ENCODE peak calls at places on chromosomes 1 and 21, in ten cellular contexts. K, Q, L, E, G, F, N, Z, P and S are unnamed samples.

GRCh38 chr1:151990856-151991198 is 2.8 kb downstream of the S100A10 start:
- DNase-seq in K (no peak), Q (no peak), L (peak), E (peak), G (no peak), F (no peak), N (no peak), Z (no peak), P (peak), S (no peak)

GRCh38 chr1:151837841-151838490 is 1.7 kb downstream of the C2CD4D start:
- DNase-seq in K (peak), Q (no peak), L (no peak), E (no peak), G (peak), F (no peak), N (peak), Z (peak), P (no peak), S (no peak)

GRCh38 chr1:209549384-209550001 is 34.0 kb upstream of the CAMK1G start:
- DNase-seq in K (no peak), Q (no peak), L (no peak), E (no peak), G (no peak), F (no peak), N (peak), Z (no peak), P (no peak), S (peak)

GRCh38 chr1:233341117-233341516 is 13.6 kb downstream of the MAP3K21 start:
- DNase-seq in K (no peak), Q (no peak), L (no peak), E (no peak), G (no peak), F (no peak), N (no peak), Z (no peak), P (peak), S (no peak)

GRCh38 chr21:23725576-23725975 is 1881.7 kb downstream of the MRPL39 start:
- DNase-seq in K (no peak), Q (no peak), L (no peak), E (no peak), G (no peak), F (no peak), N (peak), Z (no peak), P (no peak), S (no peak)

GRCh38 chr1:26288311-26288941 is 8.5 kb downstream of the SH3BGRL3 start:
- DNase-seq in K (no peak), Q (peak), L (no peak), E (no peak), G (peak), F (no peak), N (no peak), Z (no peak), P (no peak), S (no peak)

GRCh38 chr1:220876511-220877347 is 2.5 kb upstream of the HLX start:
- DNase-seq in K (peak), Q (peak), L (peak), E (no peak), G (no peak), F (no peak), N (peak), Z (no peak), P (no peak), S (no peak)

GRCh38 chr21:43789276-43790052 is at the start of gene RRP1:
- DNase-seq in K (peak), Q (peak), L (peak), E (peak), G (peak), F (peak), N (peak), Z (peak), P (peak), S (peak)

GRCh38 chr1:230622151-230622550 is 20.1 kb upstream of the COG2 start:
- DNase-seq in K (no peak), Q (no peak), L (no peak), E (no peak), G (no peak), F (no peak), N (no peak), Z (no peak), P (no peak), S (no peak)

GRCh38 chr1:172980456-172980855 is 70.3 kb downstream of the TNFSF18 start:
- DNase-seq in K (no peak), Q (no peak), L (no peak), E (peak), G (no peak), F (no peak), N (no peak), Z (no peak), P (no peak), S (no peak)

GRCh38 chr21:21179619-21180336 is 181.6 kb downstream of the NCAM2 start:
- DNase-seq in K (no peak), Q (no peak), L (peak), E (no peak), G (no peak), F (no peak), N (no peak), Z (no peak), P (no peak), S (no peak)

GRCh38 chr1:3321559-3322439 is 132.7 kb upstream of the ARHGEF16 start:
- DNase-seq in K (no peak), Q (no peak), L (no peak), E (no peak), G (no peak), F (no peak), N (no peak), Z (no peak), P (no peak), S (no peak)

GRCh38 chr1:203424285-203424684 is 51.3 kb upstream of the PRELP start:
- DNase-seq in K (no peak), Q (no peak), L (no peak), E (no peak), G (no peak), F (no peak), N (no peak), Z (no peak), P (no peak), S (no peak)

GRCh38 chr1:7230121-7230895 is 445.1 kb downstream of the CAMTA1 start:
- DNase-seq in K (no peak), Q (no peak), L (no peak), E (no peak), G (no peak), F (no peak), N (no peak), Z (no peak), P (no peak), S (no peak)

GRCh38 chr1:2544093-2544874 is 11.9 kb upstream of the TNFRSF14 start:
- DNase-seq in K (no peak), Q (no peak), L (no peak), E (no peak), G (no peak), F (no peak), N (no peak), Z (no peak), P (no peak), S (no peak)

GRCh38 chr21:42301371-42302291 is 13.6 kb downstream of the TFF3 start:
- DNase-seq in K (no peak), Q (no peak), L (peak), E (no peak), G (no peak), F (no peak), N (no peak), Z (no peak), P (no peak), S (no peak)

DNA sequence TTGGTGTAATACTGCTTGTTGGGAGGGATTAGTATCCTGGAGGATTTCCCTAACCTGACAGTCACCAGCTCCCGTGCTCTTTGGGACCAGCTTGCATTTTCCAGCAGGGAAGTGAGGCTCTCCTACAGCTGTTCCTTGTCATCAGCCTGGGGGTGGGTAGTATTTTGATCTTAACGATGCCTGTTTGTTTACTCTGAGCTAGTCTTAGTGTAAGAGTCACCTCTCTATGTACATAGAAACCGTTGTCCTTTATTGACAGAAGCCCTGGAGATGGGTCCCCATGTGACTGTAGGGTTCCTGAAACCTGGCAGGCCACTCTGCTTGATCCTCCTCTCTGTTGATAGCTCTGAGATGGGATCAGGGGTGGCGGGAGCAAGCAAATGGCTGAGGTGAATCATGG is 58.0 kb downstream of the ACP6 start:
- DNase-seq in K (no peak), Q (no peak), L (no peak), E (peak), G (no peak), F (no peak), N (no peak), Z (no peak), P (no peak), S (no peak)
- H3K27ac ChIP-seq in K (peak), Q (no peak), L (no peak), E (peak), G (no peak), F (no peak), N (no peak), Z (no peak), P (no peak), S (no peak)

GRCh38 chr1:177794316-177794991 is 175.4 kb downstream of the SEC16B start:
- DNase-seq in K (no peak), Q (no peak), L (no peak), E (no peak), G (no peak), F (no peak), N (peak), Z (no peak), P (no peak), S (no peak)
- H3K4me3 ChIP-seq in K (no peak), Q (no peak), L (no peak), E (no peak), G (no peak), F (no peak), N (no peak), Z (no peak), P (no peak), S (no peak)

GRCh38 chr21:39633043-39633442 is 20.3 kb downstream of the B3GALT5 start:
- DNase-seq in K (no peak), Q (no peak), L (no peak), E (no peak), G (no peak), F (no peak), N (no peak), Z (no peak), P (no peak), S (peak)
- H3K27ac ChIP-seq in K (no peak), Q (no peak), L (no peak), E (no peak), G (no peak), F (no peak), N (no peak), Z (no peak), P (no peak), S (no peak)

DNA sequence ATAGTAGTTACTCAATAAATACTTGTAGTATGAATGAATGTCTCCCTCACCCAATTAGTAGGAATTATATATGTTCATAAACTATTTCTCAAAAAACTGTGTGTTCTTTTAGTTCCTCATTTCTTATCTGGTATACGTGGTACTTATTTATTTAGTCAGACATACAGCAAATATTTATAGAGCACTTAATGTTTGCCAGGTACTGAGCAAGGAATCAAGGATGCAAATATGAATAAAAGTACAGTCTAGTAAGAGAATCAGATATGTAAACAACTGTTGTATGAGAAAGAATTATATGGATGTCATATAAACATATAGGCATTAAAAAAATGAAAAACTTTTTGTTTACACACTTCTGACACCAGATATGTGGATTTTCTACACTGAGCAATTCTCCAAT is 58.5 kb downstream of the ATF6 start:
- DNase-seq in K (no peak), Q (no peak), L (no peak), E (no peak), G (no peak), F (no peak), N (no peak), Z (no peak), P (no peak), S (no peak)
- H3K4me3 ChIP-seq in K (no peak), Q (no peak), L (no peak), E (no peak), G (no peak), F (no peak), N (no peak), Z (no peak), P (no peak), S (no peak)

GRCh38 chr21:34846214-34846575 is 177.4 kb downstream of the CLIC6 start:
- DNase-seq in K (no peak), Q (no peak), L (no peak), E (no peak), G (no peak), F (no peak), N (no peak), Z (no peak), P (no peak), S (no peak)

GRCh38 chr21:34844924-34845238 is 176.1 kb downstream of the CLIC6 start:
- DNase-seq in K (no peak), Q (no peak), L (no peak), E (no peak), G (no peak), F (no peak), N (no peak), Z (no peak), P (no peak), S (no peak)

GRCh38 chr21:34843562-34843961 is 174.8 kb downstream of the CLIC6 start:
- DNase-seq in K (peak), Q (no peak), L (no peak), E (no peak), G (no peak), F (no peak), N (no peak), Z (no peak), P (no peak), S (no peak)

GRCh38 chr21:34845521-34846213 is 176.9 kb downstream of the CLIC6 start:
- DNase-seq in K (no peak), Q (no peak), L (no peak), E (no peak), G (peak), F (no peak), N (no peak), Z (peak), P (no peak), S (no peak)

DNA sequence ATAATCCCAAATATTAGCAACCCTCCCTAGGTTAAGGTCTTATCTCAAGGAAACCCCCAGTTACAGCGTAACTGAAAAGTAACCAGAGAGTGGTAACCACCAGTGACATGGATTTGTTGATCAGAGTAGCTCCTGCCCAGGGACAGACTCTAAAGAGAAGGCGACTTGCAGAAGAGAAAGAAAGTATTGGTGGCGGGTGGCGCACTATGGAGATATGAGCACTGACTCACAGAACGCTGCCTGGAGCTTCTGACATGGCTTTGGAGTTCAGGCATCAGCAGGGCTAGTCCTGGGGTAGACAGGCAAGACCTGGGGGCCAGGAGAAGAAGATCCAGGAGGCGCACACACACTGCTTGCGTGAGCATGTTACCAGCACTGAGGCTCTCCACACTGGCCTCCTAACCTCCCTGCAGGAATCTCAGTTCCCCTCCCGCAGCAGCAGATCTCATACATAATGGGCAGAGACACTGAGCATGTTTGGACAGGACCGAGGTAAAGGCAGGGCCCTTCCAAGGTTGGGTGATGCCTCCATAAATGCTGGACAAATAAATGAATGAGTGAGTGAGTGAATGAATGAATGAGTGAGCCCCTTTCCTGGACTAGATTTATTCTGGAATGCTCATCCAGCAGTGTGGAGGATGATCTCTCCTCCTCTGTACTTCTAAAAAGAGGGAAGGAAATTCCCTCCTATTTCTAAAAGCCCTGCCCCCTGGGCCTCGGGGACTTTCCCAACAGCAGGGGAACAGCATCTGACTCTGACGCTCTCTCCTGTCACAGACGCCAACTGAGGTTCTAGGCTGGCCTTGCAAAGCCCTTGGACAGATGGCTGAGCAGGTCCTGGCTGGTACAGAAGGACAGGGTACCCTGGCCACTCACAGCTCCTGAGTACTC is 175.5 kb downstream of the CLIC6 start:
- DNase-seq in K (peak), Q (no peak), L (peak), E (no peak), G (no peak), F (peak), N (no peak), Z (no peak), P (peak), S (no peak)
- H3K27ac ChIP-seq in K (peak), Q (no peak), L (peak), E (no peak), G (no peak), F (no peak), N (no peak), Z (no peak), P (no peak), S (peak)

DNA sequence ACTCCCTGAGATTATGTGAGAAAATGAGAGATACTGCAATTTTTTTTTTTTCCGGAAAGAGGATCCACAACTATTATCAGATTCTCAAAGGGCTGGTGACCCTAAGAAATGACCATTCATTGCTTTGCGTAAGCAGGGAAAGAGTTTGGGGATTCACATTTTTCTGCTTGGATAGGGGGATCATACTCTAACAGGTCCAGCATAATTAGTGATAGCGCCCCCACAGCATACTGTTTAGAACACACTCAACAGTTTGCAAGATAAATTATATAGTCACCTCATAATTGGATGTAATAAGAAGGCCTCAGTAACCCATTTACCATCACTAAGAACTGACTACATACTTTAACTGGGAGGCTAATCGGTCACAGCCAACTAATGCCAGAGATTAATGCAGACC is 1.9 kb downstream of the CCT3 start:
- DNase-seq in K (no peak), Q (peak), L (no peak), E (no peak), G (no peak), F (no peak), N (peak), Z (no peak), P (no peak), S (no peak)
- H3K4me3 ChIP-seq in K (peak), Q (peak), L (peak), E (peak), G (peak), F (peak), N (peak), Z (no peak), P (no peak), S (peak)

GRCh38 chr1:67688526-67689219 is 3.7 kb downstream of the GADD45A start:
- DNase-seq in K (no peak), Q (no peak), L (no peak), E (no peak), G (no peak), F (no peak), N (no peak), Z (no peak), P (no peak), S (no peak)
- H3K27ac ChIP-seq in K (peak), Q (peak), L (no peak), E (peak), G (no peak), F (peak), N (no peak), Z (peak), P (no peak), S (peak)

GRCh38 chr1:36764796-36765195 is 269.5 kb downstream of the GRIK3 start:
- DNase-seq in K (no peak), Q (no peak), L (no peak), E (no peak), G (no peak), F (no peak), N (no peak), Z (no peak), P (no peak), S (no peak)

GRCh38 chr1:36766481-36766880 is 267.8 kb downstream of the GRIK3 start:
- DNase-seq in K (no peak), Q (no peak), L (no peak), E (no peak), G (no peak), F (no peak), N (no peak), Z (no peak), P (no peak), S (no peak)

GRCh38 chr1:36768486-36769178 is 265.7 kb downstream of the GRIK3 start:
- DNase-seq in K (no peak), Q (no peak), L (no peak), E (no peak), G (no peak), F (no peak), N (no peak), Z (no peak), P (no peak), S (no peak)

GRCh38 chr1:36763771-36764170 is 270.5 kb downstream of the GRIK3 start:
- DNase-seq in K (no peak), Q (no peak), L (no peak), E (no peak), G (no peak), F (no peak), N (no peak), Z (no peak), P (no peak), S (no peak)

DNA sequence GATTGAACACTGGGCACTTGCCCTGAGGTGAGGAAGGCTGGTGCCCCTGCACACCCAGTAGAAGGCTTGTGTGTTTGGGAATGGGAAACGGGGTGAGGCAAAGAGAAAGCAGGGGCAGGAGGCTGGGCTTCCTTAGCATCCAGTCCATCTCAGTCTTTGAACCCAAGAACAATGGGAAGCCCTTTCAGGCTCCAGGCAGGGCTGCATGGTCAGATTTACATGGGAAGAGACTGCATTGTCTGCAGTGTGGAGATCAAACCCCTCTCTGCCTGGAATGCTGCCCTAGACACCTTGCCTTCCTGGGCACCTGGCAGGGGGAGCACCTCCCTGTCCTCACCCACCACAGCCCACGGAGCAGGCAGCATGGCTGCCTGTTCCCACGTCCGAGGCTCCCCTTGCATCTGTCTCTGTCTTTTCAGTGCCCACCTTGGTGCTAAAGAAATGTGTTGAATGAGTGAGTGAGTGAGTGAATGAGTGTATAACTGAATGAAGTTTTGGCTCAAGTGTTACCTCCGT is 268.5 kb downstream of the GRIK3 start:
- DNase-seq in K (no peak), Q (no peak), L (no peak), E (no peak), G (no peak), F (no peak), N (no peak), Z (no peak), P (no peak), S (no peak)
- H3K4me3 ChIP-seq in K (no peak), Q (no peak), L (no peak), E (no peak), G (no peak), F (no peak), N (no peak), Z (no peak), P (no peak), S (no peak)

DNA sequence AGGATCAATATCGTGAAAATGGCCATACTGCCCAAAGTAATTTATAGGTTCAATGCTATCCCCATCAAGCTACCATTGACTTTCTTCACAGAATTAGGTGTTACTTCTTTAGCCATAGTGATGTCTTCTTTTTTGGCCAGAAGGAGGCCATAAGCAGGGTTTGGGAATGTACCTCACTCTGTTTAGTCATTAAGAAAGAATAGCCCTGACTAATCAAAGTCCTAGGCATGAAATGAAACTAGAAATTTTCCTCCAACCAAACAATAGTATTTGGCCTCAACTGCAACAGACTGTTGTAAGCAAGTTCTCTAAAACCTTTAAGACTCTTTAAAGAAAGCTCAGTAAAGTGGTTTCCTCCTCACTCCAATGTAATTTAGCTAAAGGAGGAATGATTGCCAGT is 163.9 kb downstream of the AKT3 start:
- DNase-seq in K (no peak), Q (no peak), L (no peak), E (no peak), G (no peak), F (no peak), N (no peak), Z (no peak), P (no peak), S (no peak)
- H3K27ac ChIP-seq in K (no peak), Q (no peak), L (no peak), E (no peak), G (no peak), F (no peak), N (no peak), Z (no peak), P (no peak), S (no peak)